ENCODE peak calls at places on chromosome 2, in six cellular contexts. F, N, Y, A, U and W are unnamed samples.

GRCh38 chr2:241810304-241811208 is 1.6 kb downstream of the NEU4 start:
- DNase-seq in F (no peak), N (no peak), Y (peak), A (no peak), U (no peak), W (no peak)

GRCh38 chr2:134715932-134716643 is 2.7 kb downstream of the TMEM163 start:
- DNase-seq in F (peak), N (no peak), Y (no peak), A (no peak), U (no peak), W (no peak)

GRCh38 chr2:178392215-178392614 is 58.8 kb downstream of the PRKRA start:
- DNase-seq in F (no peak), N (peak), Y (no peak), A (no peak), U (no peak), W (peak)

GRCh38 chr2:88054300-88055048 is 1.1 kb downstream of the KRCC1 start:
- DNase-seq in F (no peak), N (peak), Y (no peak), A (no peak), U (no peak), W (no peak)

GRCh38 chr2:206728277-206729199 is 10.3 kb upstream of the DYTN start:
- DNase-seq in F (no peak), N (peak), Y (no peak), A (no peak), U (no peak), W (no peak)

GRCh38 chr2:109218087-109218791 is 89.2 kb downstream of the SH3RF3 start:
- DNase-seq in F (no peak), N (peak), Y (no peak), A (no peak), U (no peak), W (no peak)

GRCh38 chr2:138689705-138690104 is 90.5 kb downstream of the NXPH2 start:
- DNase-seq in F (no peak), N (no peak), Y (no peak), A (no peak), U (no peak), W (no peak)

GRCh38 chr2:95076705-95077520 is 44.7 kb downstream of the MRPS5 start:
- DNase-seq in F (peak), N (peak), Y (peak), A (peak), U (peak), W (peak)

GRCh38 chr2:148490840-148491439 is 153.6 kb upstream of the EPC2 start:
- DNase-seq in F (no peak), N (no peak), Y (no peak), A (no peak), U (no peak), W (no peak)

GRCh38 chr2:198715304-198715703 is 742.4 kb downstream of the SATB2 start:
- DNase-seq in F (no peak), N (no peak), Y (no peak), A (no peak), U (no peak), W (no peak)

GRCh38 chr2:128535928-128536327 is 217.3 kb upstream of the HS6ST1 start:
- DNase-seq in F (no peak), N (peak), Y (no peak), A (no peak), U (peak), W (peak)

GRCh38 chr2:219521066-219521880 is 7.0 kb downstream of the ASIC4 start:
- DNase-seq in F (peak), N (no peak), Y (no peak), A (peak), U (no peak), W (no peak)

GRCh38 chr2:198657520-198658121 is 800.1 kb downstream of the SATB2 start:
- DNase-seq in F (peak), N (peak), Y (no peak), A (peak), U (no peak), W (no peak)

GRCh38 chr2:70767094-70767698 is 804 bp downstream of the ADD2 start:
- DNase-seq in F (peak), N (no peak), Y (no peak), A (peak), U (no peak), W (no peak)

GRCh38 chr2:178194600-178195389 is 483 bp downstream of the OSBPL6 start:
- DNase-seq in F (peak), N (peak), Y (peak), A (peak), U (no peak), W (peak)

GRCh38 chr2:149143734-149144133 is 105.2 kb downstream of the LYPD6B start:
- DNase-seq in F (no peak), N (peak), Y (no peak), A (no peak), U (no peak), W (no peak)

GRCh38 chr2:44005831-44006230 is 10.0 kb upstream of the LRPPRC start:
- DNase-seq in F (no peak), N (peak), Y (no peak), A (no peak), U (no peak), W (peak)

GRCh38 chr2:45342-46130 is 769 bp downstream of the FAM110C start:
- DNase-seq in F (peak), N (no peak), Y (no peak), A (peak), U (no peak), W (no peak)

GRCh38 chr2:101251844-101252407 is 760 bp upstream of the CNOT11 start:
- DNase-seq in F (peak), N (no peak), Y (no peak), A (peak), U (no peak), W (no peak)
- TF ChIP-seq CTCF in F (peak), N (peak), Y (no peak), A (peak), U (peak), W (peak)

GRCh38 chr2:16400127-16400623 is 265.5 kb downstream of the CYRIA start:
- DNase-seq in F (no peak), N (no peak), Y (no peak), A (no peak), U (no peak), W (no peak)
- TF ChIP-seq CTCF in F (no peak), N (no peak), Y (no peak), A (no peak), U (no peak), W (no peak)

GRCh38 chr2:111665551-111666116 is 218.4 kb downstream of the ANAPC1 start:
- DNase-seq in F (no peak), N (no peak), Y (no peak), A (no peak), U (no peak), W (no peak)

GRCh38 chr2:111666160-111666559 is 217.8 kb downstream of the ANAPC1 start:
- DNase-seq in F (no peak), N (no peak), Y (no peak), A (no peak), U (no peak), W (no peak)

GRCh38 chr2:111667542-111668273 is 216.3 kb downstream of the ANAPC1 start:
- DNase-seq in F (peak), N (peak), Y (peak), A (no peak), U (no peak), W (peak)

GRCh38 chr2:111668274-111668616 is 215.7 kb downstream of the ANAPC1 start:
- DNase-seq in F (no peak), N (no peak), Y (no peak), A (no peak), U (no peak), W (no peak)

GRCh38 chr2:111667001-111667400 is 217.0 kb downstream of the ANAPC1 start:
- DNase-seq in F (no peak), N (no peak), Y (no peak), A (no peak), U (no peak), W (no peak)
- TF ChIP-seq CTCF in F (no peak), N (no peak), Y (no peak), A (no peak), U (no peak), W (no peak)

GRCh38 chr2:151067658-151068369 is 193.8 kb downstream of the RBM43 start:
- DNase-seq in F (no peak), N (no peak), Y (no peak), A (no peak), U (no peak), W (no peak)

GRCh38 chr2:151070253-151070652 is 191.4 kb downstream of the RBM43 start:
- DNase-seq in F (peak), N (no peak), Y (no peak), A (no peak), U (no peak), W (no peak)

GRCh38 chr2:151071906-151072305 is 189.8 kb downstream of the RBM43 start:
- DNase-seq in F (no peak), N (no peak), Y (no peak), A (no peak), U (no peak), W (no peak)

GRCh38 chr2:151071382-151071781 is 190.3 kb downstream of the RBM43 start:
- DNase-seq in F (peak), N (peak), Y (no peak), A (peak), U (no peak), W (peak)
- TF ChIP-seq CTCF in F (peak), N (peak), Y (no peak), A (peak), U (peak), W (peak)

DNA sequence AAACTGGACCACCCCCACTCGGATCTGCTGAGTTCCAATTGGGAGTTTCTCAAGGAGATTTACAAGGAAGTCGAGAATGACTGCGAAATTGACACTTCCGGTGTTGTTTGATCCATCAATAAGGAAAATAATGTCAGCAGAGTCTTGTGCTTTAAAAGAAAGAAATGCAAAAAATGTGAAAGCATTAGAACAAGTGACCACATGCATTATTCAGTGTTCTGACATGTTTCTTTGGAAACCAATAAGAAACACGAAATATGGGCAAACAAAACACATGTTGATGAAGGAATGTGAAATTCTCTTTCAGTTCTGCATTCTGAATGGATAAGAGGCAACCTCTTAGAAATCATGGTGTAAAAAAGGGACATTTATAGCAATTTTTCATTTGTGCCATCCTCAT is 25.9 kb downstream of the COL6A3 start:
- DNase-seq in F (no peak), N (peak), Y (no peak), A (no peak), U (no peak), W (no peak)
- TF ChIP-seq CTCF in F (no peak), N (no peak), Y (no peak), A (no peak), U (no peak), W (no peak)

DNA sequence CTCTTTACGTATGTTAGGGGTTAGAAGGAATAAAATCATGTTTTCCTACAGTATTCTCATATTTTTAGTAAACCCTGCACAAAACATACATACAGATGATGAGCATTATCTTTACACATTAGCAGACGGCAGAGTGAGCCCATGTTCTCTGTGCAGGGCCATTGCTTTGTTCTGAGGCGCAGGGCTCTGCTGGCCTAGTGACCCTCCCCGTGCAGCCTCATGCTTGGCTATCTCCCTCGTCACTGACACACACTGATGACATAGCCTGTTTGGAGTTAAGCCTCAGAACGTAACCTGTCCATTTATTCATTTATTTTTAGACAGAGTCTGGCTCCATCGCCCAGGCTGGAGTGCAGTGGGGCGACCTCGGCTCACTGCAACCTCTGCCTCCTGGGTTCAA is 115.9 kb upstream of the FOSL2 start:
- DNase-seq in F (no peak), N (peak), Y (no peak), A (no peak), U (no peak), W (no peak)
- TF ChIP-seq CTCF in F (no peak), N (no peak), Y (no peak), A (no peak), U (no peak), W (no peak)

DNA sequence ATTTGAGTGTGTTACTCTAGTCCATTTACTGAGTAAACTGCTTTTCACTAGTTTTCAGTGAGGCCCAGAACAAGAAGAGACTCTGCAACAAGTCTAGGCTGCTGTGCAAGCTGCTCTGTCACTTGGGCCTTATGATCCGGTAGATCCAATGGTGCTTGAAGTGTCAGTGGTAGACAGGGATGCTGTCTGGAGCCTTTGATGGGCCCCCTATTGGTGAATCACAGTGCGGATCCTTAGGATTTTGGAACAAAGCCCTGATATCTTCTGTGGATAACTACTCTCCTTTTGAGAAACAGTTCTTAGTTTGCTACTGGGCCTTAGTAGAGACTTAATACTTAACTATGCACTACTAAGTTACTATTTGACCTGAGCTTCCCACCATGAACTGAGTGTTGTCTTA is 150.2 kb downstream of the TMEFF2 start:
- DNase-seq in F (peak), N (no peak), Y (no peak), A (no peak), U (no peak), W (no peak)
- TF ChIP-seq CTCF in F (peak), N (no peak), Y (no peak), A (peak), U (no peak), W (no peak)